ENCODE peak calls at places on chromosome 13, in six cellular contexts. O is CD8-positive, alpha-beta memory T cell; G is aorta; N is AG04450; U is left lung; M is cardiac muscle cell. C is an unnamed sample. For H3K9me3, the result is how much of the 10 kb centered on the place peaks cover.

GRCh38 chr13:92173254-92173653 is 774.8 kb downstream of the GPC5 start:
- DNase-seq in N (no peak), G (no peak), O (no peak), U (no peak), M (no peak), C (no peak)

GRCh38 chr13:43874512-43875092 is 4.9 kb downstream of the CCDC122 start:
- DNase-seq in U (no peak), G (no peak), O (no peak), M (peak), N (no peak), C (no peak)

GRCh38 chr13:76048675-76049396 is 412.7 kb downstream of the LMO7 start:
- DNase-seq in N (no peak), G (no peak), M (peak), U (no peak), O (no peak), C (no peak)

GRCh38 chr13:43783820-43784219 is 3.0 kb downstream of the ENOX1 start:
- DNase-seq in G (no peak), M (peak), U (no peak), O (no peak), N (no peak), C (peak)

GRCh38 chr13:62113145-62113544 is 697.5 kb upstream of the PCDH20 start:
- DNase-seq in G (no peak), U (no peak), N (no peak), O (no peak), M (no peak), C (no peak)

GRCh38 chr13:98731925-98732324 is 20.5 kb downstream of the SLC15A1 start:
- DNase-seq in G (no peak), M (no peak), O (no peak), N (no peak), U (no peak), C (no peak)

GRCh38 chr13:111288276-111288675 is 32.2 kb upstream of the TEX29 start:
- DNase-seq in U (no peak), O (no peak), N (no peak), M (no peak), G (no peak), C (no peak)

GRCh38 chr13:58960909-58961308 is 1202.8 kb downstream of the DIAPH3 start:
- DNase-seq in U (no peak), N (no peak), G (no peak), M (peak), O (no peak), C (no peak)

GRCh38 chr13:46759861-46760260 is 37.1 kb downstream of the ESD start:
- DNase-seq in U (no peak), M (peak), O (no peak), G (no peak), N (no peak), C (no peak)

GRCh38 chr13:39012608-39013007 is 22.0 kb upstream of the STOML3 start:
- DNase-seq in M (no peak), G (no peak), N (no peak), U (no peak), O (no peak), C (no peak)

GRCh38 chr13:19055611-19056010 is 126.0 kb downstream of the TUBA3C start:
- DNase-seq in N (no peak), U (no peak), M (no peak), O (no peak), G (peak), C (no peak)
- H3K9me3 ChIP-seq in N (half or more), U (under half), M (under half), O (under half), G (under half), C (under half)

DNA sequence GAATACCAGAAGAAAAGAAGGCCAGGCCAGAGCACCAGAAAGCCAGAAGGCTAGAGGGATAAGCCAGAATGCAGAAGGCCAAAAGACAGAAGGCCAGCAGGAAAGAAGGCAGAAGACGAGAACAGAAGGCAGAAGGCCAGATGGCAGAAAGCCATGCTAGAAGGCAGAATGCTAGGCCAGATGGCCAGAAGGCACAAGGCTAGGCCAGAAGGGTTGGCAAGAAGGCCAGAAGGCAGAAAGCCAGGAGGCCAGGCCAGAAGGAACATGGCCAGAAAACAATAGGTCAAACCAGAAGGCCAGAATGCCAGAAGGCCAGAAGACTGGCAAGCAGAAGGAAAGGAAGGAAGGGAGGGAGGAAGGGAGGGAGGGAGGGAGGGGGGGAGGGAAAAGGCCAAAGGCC is 188.8 kb downstream of the TUBA3C start:
- DNase-seq in G (no peak), O (no peak), U (no peak), M (no peak), N (no peak), C (no peak)
- H3K9me3 ChIP-seq in G (under half), O (under half), U (half or more), M (under half), N (half or more), C (under half)

GRCh38 chr13:90386090-90386489 is 961.4 kb upstream of the MIR17HG start:
- DNase-seq in M (no peak), G (no peak), N (no peak), O (no peak), U (no peak), C (no peak)
- H3K9me3 ChIP-seq in M (under half), G (under half), N (under half), O (under half), U (under half), C (under half)

GRCh38 chr13:97250560-97250959 is 28.4 kb downstream of the MBNL2 start:
- DNase-seq in O (no peak), U (no peak), M (no peak), N (no peak), G (no peak), C (no peak)

GRCh38 chr13:97249797-97250495 is 27.8 kb downstream of the MBNL2 start:
- DNase-seq in O (no peak), M (no peak), G (no peak), U (no peak), N (no peak), C (no peak)

GRCh38 chr13:97248243-97248642 is 26.1 kb downstream of the MBNL2 start:
- DNase-seq in N (no peak), G (no peak), O (no peak), U (no peak), M (no peak), C (no peak)

GRCh38 chr13:97246596-97246995 is 24.5 kb downstream of the MBNL2 start:
- DNase-seq in M (no peak), O (no peak), G (no peak), U (no peak), N (no peak), C (no peak)

GRCh38 chr13:97249093-97249787 is 27.1 kb downstream of the MBNL2 start:
- DNase-seq in N (no peak), U (no peak), O (no peak), M (peak), G (no peak), C (no peak)
- H3K9me3 ChIP-seq in N (under half), U (under half), O (under half), M (under half), G (under half), C (under half)

DNA sequence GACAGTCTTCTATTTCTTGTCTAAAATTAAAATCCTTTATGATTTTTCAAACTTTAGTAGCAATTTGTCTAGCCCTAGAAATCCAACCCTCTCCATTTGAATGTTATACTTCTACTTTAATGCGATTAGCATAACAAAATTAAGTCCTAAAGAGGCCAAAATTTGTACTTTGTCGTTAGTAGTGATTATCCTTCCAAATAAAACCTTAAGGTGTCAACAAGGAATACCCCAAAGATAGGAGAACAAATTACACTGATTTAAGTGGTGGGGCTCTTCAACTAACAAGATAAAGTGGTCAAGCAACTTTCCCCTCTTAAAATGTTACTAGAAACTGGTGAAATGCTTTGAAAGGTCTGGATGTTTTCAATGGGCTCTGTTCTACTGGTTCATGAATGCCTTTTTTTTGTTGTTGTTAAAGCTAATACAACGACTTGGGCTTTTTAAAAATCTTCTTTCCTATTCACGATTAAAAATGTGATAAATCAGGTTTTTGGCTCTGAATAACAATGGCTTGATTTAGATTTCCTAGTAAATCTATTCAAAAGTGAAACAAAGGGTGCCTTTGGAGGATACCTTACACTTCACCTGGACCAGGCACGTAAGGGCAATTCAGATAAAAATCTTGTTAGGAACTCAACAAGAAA is 3.3 kb downstream of the SOX21 start:
- DNase-seq in O (no peak), U (no peak), N (no peak), M (no peak), G (no peak), C (no peak)
- H3K9me3 ChIP-seq in O (under half), U (under half), N (under half), M (under half), G (under half), C (under half)

DNA sequence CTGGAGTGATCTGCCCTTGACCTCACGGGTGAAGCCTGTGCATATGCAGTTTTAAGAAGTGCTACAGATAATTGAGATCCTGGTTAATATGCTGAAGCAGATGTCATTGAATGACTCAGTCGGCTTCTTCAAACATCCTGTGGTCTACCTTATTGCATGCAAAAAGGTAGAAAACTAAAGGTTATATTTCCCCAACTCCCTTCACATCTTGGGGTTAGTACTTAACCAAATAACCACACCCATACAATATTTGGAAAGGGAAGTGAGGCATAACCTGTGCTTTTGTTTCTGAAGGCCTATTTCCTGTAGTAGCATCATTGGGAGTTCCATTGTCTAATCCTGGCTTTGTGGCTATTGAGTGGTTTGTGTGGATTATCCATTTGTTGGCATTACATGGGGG is 58.3 kb downstream of the RAP2A start:
- DNase-seq in U (no peak), O (no peak), G (no peak), M (no peak), N (no peak), C (no peak)
- H3K9me3 ChIP-seq in U (under half), O (under half), G (under half), M (under half), N (under half), C (under half)

DNA sequence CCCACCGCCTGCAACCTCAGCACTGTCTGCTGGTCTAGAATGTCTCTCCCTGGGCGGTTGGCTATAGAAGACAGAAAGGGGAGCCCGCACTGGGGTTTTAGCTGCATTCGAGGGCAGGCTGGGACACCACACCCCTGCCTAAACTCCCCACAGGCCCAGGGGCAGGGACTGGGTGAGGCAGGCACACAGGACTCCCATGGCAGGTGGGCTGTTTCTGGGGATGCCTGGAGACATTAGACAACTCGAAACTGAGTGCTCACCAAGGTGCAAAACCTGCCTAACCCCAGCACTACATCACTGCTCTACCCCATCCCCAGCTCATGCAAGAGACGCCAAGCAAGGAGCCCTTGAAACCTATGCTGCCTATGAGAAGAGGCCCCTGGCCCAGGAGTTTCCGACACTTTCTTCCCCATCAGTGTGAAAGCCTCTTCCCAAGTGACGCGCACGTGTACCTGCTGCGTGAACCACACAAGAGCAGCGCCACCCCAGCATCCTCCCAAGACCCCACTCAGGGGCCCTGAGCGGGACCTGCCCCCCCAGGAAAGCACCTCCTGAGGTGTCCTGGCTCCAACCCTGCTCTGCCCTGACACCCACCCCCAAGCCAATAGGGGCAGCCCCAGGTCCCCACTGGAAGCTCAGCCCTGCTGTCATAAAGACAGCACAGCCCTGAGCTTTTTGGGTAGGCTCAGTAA is 121.2 kb downstream of the TUBA3C start:
- DNase-seq in M (no peak), G (peak), N (no peak), O (no peak), U (peak), C (no peak)
- H3K9me3 ChIP-seq in M (under half), G (under half), N (half or more), O (under half), U (under half), C (under half)

GRCh38 chr13:25802579-25802978 is 249.2 kb downstream of the SHISA2 start:
- DNase-seq in N (no peak), M (no peak), O (no peak), G (no peak), U (no peak), C (no peak)
- H3K9me3 ChIP-seq in N (under half), M (under half), O (under half), G (under half), U (under half), C (under half)

C was measured in BE2C.